ENCODE peak calls at places on chromosome 21, in four cellular contexts. S is immature natural killer cell, Y is T-cell, A is 8988T. K is an unnamed sample.

GRCh38 chr21:45226540-45227326 is 61.0 kb downstream of the POFUT2 start:
- DNase-seq in S (peak; percentile 60), Y (peak; percentile 30), A (no peak), K (no peak)

GRCh38 chr21:37098756-37099155 is 25.7 kb downstream of the TTC3 start:
- DNase-seq in S (no peak), Y (no peak), A (no peak), K (no peak)

GRCh38 chr21:46060596-46061061 is 37.3 kb upstream of the COL6A2 start:
- DNase-seq in S (no peak), Y (no peak), A (no peak), K (peak; percentile 75)

GRCh38 chr21:45935628-45936027 is 45.9 kb upstream of the COL6A1 start:
- DNase-seq in S (no peak), Y (no peak), A (no peak), K (no peak)

GRCh38 chr21:40339050-40339449 is 471.8 kb downstream of the PCP4 start:
- DNase-seq in S (no peak), Y (no peak), A (no peak), K (no peak)

GRCh38 chr21:41142051-41142795 is 25.7 kb upstream of the BACE2 start:
- DNase-seq in S (no peak), Y (no peak), A (peak; percentile 76), K (no peak)

GRCh38 chr21:14260459-14260764 is 44.5 kb downstream of the RBM11 start:
- DNase-seq in S (no peak), Y (no peak), A (no peak), K (no peak)

GRCh38 chr21:44332965-44333364 is 6.2 kb downstream of the CFAP410 start:
- DNase-seq in S (no peak), Y (no peak), A (no peak), K (no peak)

GRCh38 chr21:39071623-39072214 is 111.5 kb downstream of the PSMG1 start:
- DNase-seq in S (no peak), Y (no peak), A (no peak), K (no peak)

GRCh38 chr21:26550357-26550756 is 22.7 kb downstream of the CYYR1 start:
- DNase-seq in S (no peak), Y (no peak), A (no peak), K (no peak)

GRCh38 chr21:16071082-16071481 is 341.3 kb downstream of the USP25 start:
- DNase-seq in S (no peak), Y (no peak), A (no peak), K (no peak)

GRCh38 chr21:38471766-38472165 is 26.5 kb downstream of the ERG start:
- DNase-seq in S (no peak), Y (no peak), A (no peak), K (no peak)

GRCh38 chr21:16908087-16908486 is 604.8 kb upstream of the CXADR start:
- DNase-seq in S (no peak), Y (no peak), A (no peak), K (no peak)

GRCh38 chr21:15222711-15223110 is 157.9 kb upstream of the NRIP1 start:
- DNase-seq in S (no peak), Y (no peak), A (no peak), K (no peak)

GRCh38 chr21:45252448-45252925 is 35.2 kb downstream of the POFUT2 start:
- DNase-seq in S (no peak), Y (no peak), A (no peak), K (no peak)

GRCh38 chr21:27648560-27648959 is 681.7 kb upstream of the ADAMTS5 start:
- DNase-seq in S (no peak), Y (no peak), A (no peak), K (no peak)

GRCh38 chr21:34223376-34223775 is 140.4 kb upstream of the KCNE2 start:
- DNase-seq in S (no peak), Y (no peak), A (no peak), K (no peak)

GRCh38 chr21:44773291-44773932 is 28.2 kb downstream of the UBE2G2 start:
- DNase-seq in S (no peak), Y (no peak), A (no peak), K (no peak)

GRCh38 chr21:45572783-45573451 is 30.7 kb upstream of the SLC19A1 start:
- DNase-seq in S (no peak), Y (no peak), A (no peak), K (no peak)

GRCh38 chr21:42012344-42012743 is 2.2 kb upstream of the ZBTB21 start:
- DNase-seq in S (no peak), Y (no peak), A (no peak), K (no peak)

GRCh38 chr21:36980280-36981048 is 14.0 kb upstream of the HLCS start:
- DNase-seq in S (no peak), Y (peak; percentile 18), A (no peak), K (peak; percentile 21)

GRCh38 chr21:25409992-25410391 is 197.3 kb downstream of the MRPL39 start:
- DNase-seq in S (no peak), Y (no peak), A (no peak), K (no peak)

GRCh38 chr21:36909901-36910561 is 56.4 kb downstream of the HLCS start:
- DNase-seq in S (no peak), Y (no peak), A (no peak), K (no peak)

GRCh38 chr21:15370576-15370975 is 305.8 kb upstream of the NRIP1 start:
- DNase-seq in S (no peak), Y (no peak), A (no peak), K (no peak)

GRCh38 chr21:45470087-45470515 is 65.1 kb downstream of the COL18A1 start:
- DNase-seq in S (no peak), Y (no peak), A (no peak), K (peak; percentile 6)

GRCh38 chr21:46126321-46127238 is 28.7 kb downstream of the COL6A2 start:
- DNase-seq in S (no peak), Y (no peak), A (peak; percentile 34), K (no peak)

GRCh38 chr21:32779983-32780382 is 8.4 kb upstream of the PAXBP1 start:
- DNase-seq in S (no peak), Y (no peak), A (no peak), K (no peak)

GRCh38 chr21:37459575-37459974 is 93.0 kb downstream of the DYRK1A start:
- DNase-seq in S (no peak), Y (no peak), A (no peak), K (no peak)

GRCh38 chr21:46008893-46009635 is 27.5 kb downstream of the COL6A1 start:
- DNase-seq in S (no peak), Y (no peak), A (no peak), K (no peak)

GRCh38 chr21:31346256-31346821 is 2.3 kb upstream of the TIAM1 start:
- DNase-seq in S (no peak), Y (no peak), A (no peak), K (no peak)

GRCh38 chr21:42468511-42469131 is 27.4 kb downstream of the RSPH1 start:
- DNase-seq in S (no peak), Y (no peak), A (no peak), K (no peak)

GRCh38 chr21:35024475-35024874 is 24.6 kb downstream of the RUNX1 start:
- DNase-seq in S (no peak), Y (no peak), A (no peak), K (no peak)

GRCh38 chr21:42561742-42562141 is 48.1 kb downstream of the SLC37A1 start:
- DNase-seq in S (no peak), Y (no peak), A (no peak), K (no peak)

GRCh38 chr21:40841524-40842196 is 5.3 kb downstream of the DSCAM start:
- DNase-seq in S (no peak), Y (no peak), A (peak; percentile 24), K (peak; percentile 33)

GRCh38 chr21:35840197-35840799 is 220.0 kb downstream of the SETD4 start:
- DNase-seq in S (peak; percentile 29), Y (peak; percentile 59), A (no peak), K (no peak)

GRCh38 chr21:26844258-26845065 is 747 bp downstream of the ADAMTS1 start:
- DNase-seq in S (peak; percentile 47), Y (no peak), A (no peak), K (peak; percentile 68)

GRCh38 chr21:33543505-33544129 is 779 bp downstream of the SON start:
- DNase-seq in S (no peak), Y (no peak), A (no peak), K (peak; percentile 71)

GRCh38 chr21:34302496-34302895 is 61.3 kb upstream of the KCNE2 start:
- DNase-seq in S (no peak), Y (no peak), A (no peak), K (no peak)

GRCh38 chr21:29423051-29423450 is 124.3 kb downstream of the BACH1 start:
- DNase-seq in S (no peak), Y (no peak), A (no peak), K (no peak)